ENCODE peak calls at places on chromosomes 5 and 9, in five cellular contexts. O is AG04450, B is astrocyte, T is MM.1S, L is choroid plexus epithelial cell. P is an unnamed sample.

GRCh38 chr5:83179966-83180365 is 102.6 kb downstream of the XRCC4 start:
- DNase-seq in O (peak; percentile 51), B (peak; percentile 70), T (no peak), L (peak; percentile 20), P (peak; percentile 3)

GRCh38 chr5:158979749-158980521 is 119.8 kb downstream of the EBF1 start:
- DNase-seq in O (no peak), B (peak; percentile 49), T (no peak), L (peak; percentile 61), P (peak; percentile 75)

GRCh38 chr9:72292874-72293607 is 72.0 kb downstream of the ZFAND5 start:
- DNase-seq in O (no peak), B (peak; percentile 65), T (no peak), L (peak; percentile 99), P (peak; percentile 90)

GRCh38 chr9:115657695-115658094 is 495.9 kb upstream of the PAPPA start:
- DNase-seq in O (no peak), B (no peak), T (no peak), L (no peak), P (no peak)

GRCh38 chr9:69012690-69013403 is 1.1 kb downstream of the PRKACG start:
- DNase-seq in O (no peak), B (no peak), T (no peak), L (no peak), P (no peak)

GRCh38 chr9:69798737-69799136 is 21.9 kb upstream of the CFAP95 start:
- DNase-seq in O (no peak), B (peak; percentile 63), T (no peak), L (no peak), P (peak; percentile 30)

GRCh38 chr5:135648109-135648508 is 69.3 kb upstream of the CXCL14 start:
- DNase-seq in O (no peak), B (no peak), T (no peak), L (no peak), P (no peak)

GRCh38 chr5:944992-945685 is 52.5 kb downstream of the TRIP13 start:
- DNase-seq in O (no peak), B (no peak), T (no peak), L (no peak), P (no peak)

GRCh38 chr5:106019271-106019670 is 1651.5 kb downstream of the EFNA5 start:
- DNase-seq in O (no peak), B (peak; percentile 69), T (no peak), L (peak; percentile 67), P (peak; percentile 19)

GRCh38 chr9:134708672-134709038 is 67.1 kb downstream of the COL5A1 start:
- DNase-seq in O (no peak), B (no peak), T (no peak), L (no peak), P (no peak)

GRCh38 chr5:138595396-138595795 is 20.2 kb upstream of the HSPA9 start:
- DNase-seq in O (no peak), B (no peak), T (no peak), L (peak; percentile 23), P (no peak)

GRCh38 chr9:93599571-93600403 is 23.4 kb downstream of the PHF2 start:
- DNase-seq in O (no peak), B (no peak), T (no peak), L (no peak), P (no peak)

GRCh38 chr9:3879731-3880493 is 354.1 kb upstream of the RFX3 start:
- DNase-seq in O (no peak), B (no peak), T (no peak), L (no peak), P (peak; percentile 40)

GRCh38 chr5:133637206-133637605 is 24.9 kb upstream of the FSTL4 start:
- DNase-seq in O (no peak), B (no peak), T (no peak), L (no peak), P (no peak)

GRCh38 chr9:125422853-125423252 is 161.2 kb downstream of the GAPVD1 start:
- DNase-seq in O (no peak), B (no peak), T (no peak), L (no peak), P (no peak)

GRCh38 chr9:95005276-95006141 is 279.0 kb downstream of the AOPEP start:
- DNase-seq in O (no peak), B (no peak), T (no peak), L (no peak), P (no peak)

GRCh38 chr5:147576646-147577535 is 67.0 kb upstream of the DPYSL3 start:
- DNase-seq in O (no peak), B (no peak), T (peak; percentile 66), L (peak; percentile 64), P (peak; percentile 46)

GRCh38 chr5:38598296-38598993 is 42.0 kb upstream of the LIFR start:
- DNase-seq in O (no peak), B (no peak), T (no peak), L (no peak), P (no peak)

GRCh38 chr5:174615986-174616500 is 108.3 kb upstream of the MSX2 start:
- DNase-seq in O (no peak), B (no peak), T (no peak), L (no peak), P (no peak)

GRCh38 chr5:33275921-33276705 is 164.7 kb upstream of the TARS1 start:
- DNase-seq in O (no peak), B (peak; percentile 89), T (no peak), L (no peak), P (no peak)

GRCh38 chr5:168172718-168173045 is 118.8 kb upstream of the WWC1 start:
- DNase-seq in O (no peak), B (peak; percentile 60), T (no peak), L (no peak), P (no peak)

GRCh38 chr5:138455191-138455930 is 9.9 kb upstream of the EGR1 start:
- DNase-seq in O (no peak), B (no peak), T (no peak), L (no peak), P (no peak)

GRCh38 chr5:172443441-172444109 is 10.8 kb downstream of the SH3PXD2B start:
- DNase-seq in O (peak; percentile 85), B (peak; percentile 98), T (no peak), L (peak; percentile 95), P (peak; percentile 100)

GRCh38 chr5:127373858-127374491 is 83.4 kb downstream of the MEGF10 start:
- DNase-seq in O (no peak), B (no peak), T (no peak), L (no peak), P (no peak)

GRCh38 chr5:116573279-116573616 is 1.4 kb downstream of the SEMA6A start:
- DNase-seq in O (no peak), B (no peak), T (no peak), L (peak; percentile 11), P (no peak)

GRCh38 chr5:68542207-68542606 is 326.7 kb downstream of the PIK3R1 start:
- DNase-seq in O (no peak), B (no peak), T (no peak), L (no peak), P (no peak)

GRCh38 chr9:114313186-114313585 is 9.7 kb upstream of the ORM1 start:
- DNase-seq in O (no peak), B (no peak), T (no peak), L (no peak), P (no peak)

GRCh38 chr5:143110591-143110990 is 292.9 kb downstream of the NR3C1 start:
- DNase-seq in O (no peak), B (no peak), T (no peak), L (peak; percentile 17), P (peak; percentile 18)

GRCh38 chr5:79507251-79508205 is 6.4 kb downstream of the HOMER1 start:
- DNase-seq in O (no peak), B (no peak), T (no peak), L (peak; percentile 35), P (no peak)

GRCh38 chr5:74641778-74642542 is 1.4 kb upstream of the ENC1 start:
- DNase-seq in O (peak; percentile 62), B (peak; percentile 75), T (peak; percentile 71), L (peak; percentile 93), P (peak; percentile 85)

GRCh38 chr9:130666393-130667116 is 2.2 kb downstream of the PRDM12 start:
- DNase-seq in O (no peak), B (no peak), T (no peak), L (no peak), P (no peak)
- H3K4me3 ChIP-seq in O (no peak overlapping the region), B (no peak overlapping the region), T (no peak overlapping the region), L (no peak overlapping the region), P (no peak overlapping the region)

DNA sequence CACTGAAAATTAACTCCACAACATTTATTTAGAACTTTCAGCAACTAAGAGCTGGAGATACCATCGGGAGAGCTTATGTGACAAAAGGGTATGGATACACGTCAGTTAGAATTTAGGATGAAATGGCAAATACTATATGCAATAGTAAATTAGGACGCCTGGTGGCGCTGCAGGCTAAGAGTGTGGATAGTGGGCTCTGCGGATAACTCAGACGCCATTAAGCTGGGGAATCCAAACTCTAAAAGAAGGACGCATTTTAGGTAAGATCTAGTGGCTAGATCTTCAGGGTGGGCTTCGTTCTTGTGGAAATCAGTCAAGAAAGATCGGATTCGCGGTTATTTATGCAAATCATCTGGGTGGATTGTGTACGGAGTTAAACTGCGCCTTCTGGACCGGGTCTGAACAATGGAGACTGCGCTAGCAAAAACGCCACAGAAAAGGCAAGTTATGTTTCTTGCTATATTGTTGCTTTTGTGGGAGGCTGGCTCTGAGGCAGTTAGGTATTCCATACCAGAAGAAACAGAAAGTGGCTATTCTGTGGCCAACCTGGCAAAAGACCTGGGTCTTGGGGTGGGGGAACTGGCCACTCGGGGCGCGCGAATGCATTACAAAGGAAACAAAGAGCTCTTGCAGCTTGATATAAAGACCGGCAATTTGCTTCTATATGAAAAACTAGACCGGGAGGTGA is at the start of gene PCDHB5:
- DNase-seq in O (no peak), B (no peak), T (no peak), L (peak; percentile 1), P (peak; percentile 9)
- TF ChIP-seq CTCF in O (peak; percentile 18), B (peak; percentile 14), T (peak; percentile 12), L (peak; percentile 29), P (peak; percentile 40)

GRCh38 chr5:36304095-36304494 is 2.4 kb upstream of the RANBP3L start:
- DNase-seq in O (no peak), B (no peak), T (no peak), L (no peak), P (no peak)

GRCh38 chr5:36298546-36298945 is 3.2 kb downstream of the RANBP3L start:
- DNase-seq in O (no peak), B (peak; percentile 61), T (no peak), L (peak; percentile 29), P (peak; percentile 55)

GRCh38 chr5:36300181-36300926 is 1.3 kb downstream of the RANBP3L start:
- DNase-seq in O (no peak), B (no peak), T (no peak), L (peak; percentile 28), P (peak; percentile 39)

GRCh38 chr5:36301858-36302603 is at the start of gene RANBP3L:
- DNase-seq in O (no peak), B (peak; percentile 47), T (peak; percentile 78), L (peak; percentile 75), P (peak; percentile 34)

GRCh38 chr5:36300927-36301540 is 668 bp downstream of the RANBP3L start:
- DNase-seq in O (no peak), B (peak; percentile 17), T (peak; percentile 20), L (peak; percentile 9), P (no peak)
- H3K4me3 ChIP-seq in O (no peak overlapping the region), B (no peak overlapping the region), T (peak overlapping the region; percentile 47), L (peak overlapping the region; percentile 50), P (no peak overlapping the region)

GRCh38 chr9:98832768-98833089 is 25.3 kb downstream of the GALNT12 start:
- DNase-seq in O (no peak), B (no peak), T (no peak), L (no peak), P (no peak)

GRCh38 chr9:98830554-98830953 is 23.1 kb downstream of the GALNT12 start:
- DNase-seq in O (no peak), B (no peak), T (no peak), L (no peak), P (no peak)

GRCh38 chr9:98833090-98833956 is 25.9 kb downstream of the GALNT12 start:
- DNase-seq in O (no peak), B (no peak), T (no peak), L (no peak), P (peak; percentile 34)

GRCh38 chr9:98834386-98834785 is 26.9 kb downstream of the GALNT12 start:
- DNase-seq in O (no peak), B (no peak), T (no peak), L (no peak), P (no peak)

GRCh38 chr9:98831636-98832035 is 24.2 kb downstream of the GALNT12 start:
- DNase-seq in O (no peak), B (no peak), T (no peak), L (no peak), P (no peak)
- TF ChIP-seq CTCF in O (no peak), B (no peak), T (no peak), L (no peak), P (no peak)

P was measured in fibroblast of mammary gland.